ENCODE peak calls at places on chromosomes 7 and 10, in five cellular contexts. L is heart right ventricle, F is adrenal gland, J is Peyer's patch, C is bronchial epithelial cell. K is an unnamed sample.
A peak's percentile ranks its signal among the peaks of the same experiment; 100 is the strongest.

GRCh38 chr7:102392332-102392731 is 3.8 kb upstream of the PRKRIP1 start:
- DNase-seq in C (no peak), L (no peak), J (no peak), F (no peak), K (peak; percentile 7)

GRCh38 chr7:148031816-148032215 is 558.8 kb upstream of the C7orf33 start:
- DNase-seq in J (no peak), C (no peak), F (no peak), L (no peak), K (no peak)

GRCh38 chr10:29658984-29659769 is 24.4 kb upstream of the SVIL start:
- DNase-seq in C (peak; percentile 99), L (no peak), J (no peak), F (peak; percentile 69), K (peak; percentile 41)

GRCh38 chr10:110634527-110635209 is 9.5 kb upstream of the RBM20 start:
- DNase-seq in C (no peak), J (no peak), L (peak; percentile 75), F (no peak), K (no peak)

GRCh38 chr10:19169684-19170083 is 121.1 kb downstream of the MALRD1 start:
- DNase-seq in J (no peak), F (no peak), L (no peak), C (peak; percentile 56), K (no peak)

GRCh38 chr7:42222891-42223290 is 14.1 kb downstream of the GLI3 start:
- DNase-seq in J (no peak), C (no peak), F (no peak), L (no peak), K (no peak)

GRCh38 chr10:32616438-32616837 is 170.5 kb downstream of the CCDC7 start:
- DNase-seq in F (no peak), L (no peak), C (no peak), J (no peak), K (no peak)

GRCh38 chr7:16528520-16528919 is 1.9 kb downstream of the LRRC72 start:
- DNase-seq in F (no peak), L (no peak), J (no peak), C (peak; percentile 68), K (no peak)

GRCh38 chr10:96978621-96979154 is 146.6 kb downstream of the LCOR start:
- DNase-seq in C (no peak), L (no peak), F (no peak), J (no peak), K (no peak)

GRCh38 chr7:124959676-124960075 is 30.1 kb upstream of the POT1 start:
- DNase-seq in C (no peak), L (no peak), F (no peak), J (no peak), K (no peak)

GRCh38 chr7:7779888-7780287 is 61.5 kb upstream of the RPA3 start:
- DNase-seq in C (no peak), L (no peak), F (no peak), J (no peak), K (no peak)

GRCh38 chr10:126798649-126799048 is 106.6 kb upstream of the DOCK1 start:
- DNase-seq in J (no peak), L (no peak), C (no peak), F (no peak), K (no peak)

GRCh38 chr7:74174606-74175082 is 488 bp downstream of the EIF4H start:
- DNase-seq in L (peak; percentile 38), F (peak; percentile 66), C (peak; percentile 37), J (peak; percentile 28), K (peak; percentile 59)

GRCh38 chr10:55019461-55019860 is 218.4 kb upstream of the PCDH15 start:
- DNase-seq in C (no peak), F (no peak), L (no peak), J (no peak), K (no peak)

GRCh38 chr10:1035201-1035600 is 9.5 kb upstream of the IDI2 start:
- DNase-seq in L (no peak), C (no peak), F (no peak), J (no peak), K (no peak)

GRCh38 chr10:76049581-76050290 is 618.3 kb downstream of the LRMDA start:
- DNase-seq in F (no peak), J (no peak), C (no peak), L (no peak), K (no peak)

GRCh38 chr10:51244739-51245138 is 170.5 kb downstream of the PRKG1 start:
- DNase-seq in F (no peak), C (no peak), J (no peak), L (no peak), K (no peak)

GRCh38 chr10:96285331-96285752 is 14.0 kb upstream of the BLNK start:
- DNase-seq in C (no peak), F (no peak), L (no peak), J (no peak), K (peak; percentile 18)

GRCh38 chr7:120164-120555 is 72.2 kb upstream of the FAM20C start:
- DNase-seq in J (peak; percentile 3), L (no peak), F (no peak), C (no peak), K (no peak)

GRCh38 chr7:120591-120991 is 71.8 kb upstream of the FAM20C start:
- DNase-seq in L (no peak), C (no peak), F (no peak), J (no peak), K (no peak)

GRCh38 chr7:123237-123636 is 69.1 kb upstream of the FAM20C start:
- DNase-seq in C (no peak), J (peak; percentile 13), L (no peak), F (no peak), K (no peak)

GRCh38 chr7:121002-121401 is 71.4 kb upstream of the FAM20C start:
- DNase-seq in F (no peak), L (no peak), C (no peak), J (no peak), K (no peak)

GRCh38 chr7:121406-121805 is 71.0 kb upstream of the FAM20C start:
- DNase-seq in C (no peak), F (no peak), L (no peak), J (no peak), K (no peak)
- H3K4me3 ChIP-seq in C (no peak overlapping the region), F (no peak overlapping the region), L (no peak overlapping the region), J (no peak overlapping the region), K (no peak overlapping the region)

DNA sequence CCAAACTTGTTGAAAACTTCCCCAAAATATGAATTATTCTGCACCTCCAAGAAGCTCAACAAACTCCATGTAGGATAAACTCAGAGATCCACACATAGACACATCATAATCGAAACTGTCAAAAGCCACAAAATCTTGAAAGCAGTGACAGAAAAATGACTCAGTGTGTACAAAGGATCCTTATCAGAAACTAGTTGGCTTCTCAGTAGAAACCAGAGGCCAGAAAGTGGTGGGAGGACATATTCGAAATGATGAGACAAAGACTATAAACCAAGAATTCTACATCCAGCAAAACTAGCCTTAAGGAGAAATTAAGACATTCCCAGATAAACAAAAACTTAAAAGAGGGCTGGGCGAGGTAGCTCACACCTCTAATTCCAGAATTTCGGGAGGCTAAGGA is 38.5 kb downstream of the MCMBP start:
- DNase-seq in L (no peak), F (no peak), C (peak; percentile 25), J (no peak), K (no peak)
- H3K36me3 ChIP-seq in L (peaks cover 100% of the 10 kb centered on the region), F (no peaks in the 10 kb centered on the region), C (peaks cover 24% of the 10 kb centered on the region), J (no peaks in the 10 kb centered on the region), K (peaks cover 1% of the 10 kb centered on the region)

GRCh38 chr7:55030314-55030713 is 11.5 kb downstream of the EGFR start:
- DNase-seq in L (no peak), J (no peak), F (no peak), C (no peak), K (no peak)
- H3K4me3 ChIP-seq in L (no peak overlapping the region), J (no peak overlapping the region), F (no peak overlapping the region), C (no peak overlapping the region), K (no peak overlapping the region)

DNA sequence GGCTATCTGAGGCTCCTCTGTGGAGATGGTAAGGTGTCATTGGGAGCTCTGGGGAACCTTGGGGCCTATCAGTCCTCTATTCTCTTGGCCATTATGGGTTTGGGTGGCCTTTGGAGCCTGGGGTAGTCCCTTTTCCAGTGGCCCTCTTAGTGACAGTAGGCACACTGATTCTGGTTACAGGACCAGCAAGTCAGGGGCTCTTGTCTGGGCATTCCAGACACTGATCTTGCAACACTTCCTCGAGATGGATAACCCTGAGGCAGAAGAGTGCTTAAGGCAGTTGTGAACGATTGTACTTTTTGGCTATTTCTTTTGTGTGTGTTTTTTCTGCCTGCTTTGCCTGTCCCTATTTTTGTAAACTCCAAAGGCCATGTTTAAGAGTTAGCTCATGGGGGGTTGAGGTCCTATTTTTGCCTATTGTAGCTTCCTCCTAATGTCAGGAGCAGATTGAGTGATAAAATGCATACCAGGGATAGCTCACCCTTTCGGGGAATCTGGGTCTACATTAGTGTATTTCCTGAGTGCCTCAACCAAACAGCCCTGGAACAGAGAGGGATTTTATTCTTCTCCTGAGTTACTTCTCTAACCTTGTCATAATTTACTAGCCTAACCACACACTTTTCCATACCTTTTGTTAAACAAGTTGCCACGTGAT is 61.2 kb downstream of the PRKAR2B start:
- DNase-seq in J (no peak), C (no peak), F (no peak), L (no peak), K (no peak)
- H3K36me3 ChIP-seq in J (no peaks in the 10 kb centered on the region), C (no peaks in the 10 kb centered on the region), F (no peaks in the 10 kb centered on the region), L (no peaks in the 10 kb centered on the region), K (no peaks in the 10 kb centered on the region)